ENCODE peak calls at places on chromosomes 11 and 22, in nine cellular contexts. One of them, this sample, is unnamed.

GRCh38 chr11:69636870-69637600 is 3.9 kb upstream of the CCND1 start:
- DNase-seq in transverse colon: no peak
- DNase-seq in H1: no peak
- DNase-seq in tibial nerve: no peak
- DNase-seq in adrenal gland: no peak
- DNase-seq in body of pancreas: no peak
- DNase-seq in stomach: no peak
- DNase-seq in upper lobe of left lung: peak
- DNase-seq in spleen: peak
- DNase-seq in this sample: no peak

GRCh38 chr22:50186181-50186731 is 543 bp downstream of the TRABD start:
- DNase-seq in transverse colon: no peak
- DNase-seq in H1: no peak
- DNase-seq in tibial nerve: no peak
- DNase-seq in adrenal gland: no peak
- DNase-seq in body of pancreas: no peak
- DNase-seq in stomach: no peak
- DNase-seq in upper lobe of left lung: peak
- DNase-seq in spleen: peak
- DNase-seq in this sample: no peak

GRCh38 chr11:114180301-114181055 is 115.7 kb upstream of the NNMT start:
- DNase-seq in transverse colon: peak
- DNase-seq in H1: no peak
- DNase-seq in tibial nerve: no peak
- DNase-seq in adrenal gland: no peak
- DNase-seq in body of pancreas: peak
- DNase-seq in stomach: peak
- DNase-seq in upper lobe of left lung: no peak
- DNase-seq in spleen: no peak
- DNase-seq in this sample: peak

GRCh38 chr11:118910309-118911112 is 15.2 kb downstream of the BCL9L start:
- DNase-seq in transverse colon: peak
- DNase-seq in H1: no peak
- DNase-seq in tibial nerve: peak
- DNase-seq in adrenal gland: peak
- DNase-seq in body of pancreas: peak
- DNase-seq in stomach: peak
- DNase-seq in upper lobe of left lung: peak
- DNase-seq in spleen: peak
- DNase-seq in this sample: peak

GRCh38 chr11:131137046-131137445 is 220.8 kb upstream of the SNX19 start:
- DNase-seq in transverse colon: no peak
- DNase-seq in H1: no peak
- DNase-seq in tibial nerve: no peak
- DNase-seq in adrenal gland: no peak
- DNase-seq in body of pancreas: no peak
- DNase-seq in stomach: no peak
- DNase-seq in upper lobe of left lung: no peak
- DNase-seq in spleen: no peak
- DNase-seq in this sample: no peak

GRCh38 chr11:68677432-68677831 is 6.9 kb upstream of the GAL start:
- DNase-seq in transverse colon: no peak
- DNase-seq in H1: peak
- DNase-seq in tibial nerve: no peak
- DNase-seq in adrenal gland: peak
- DNase-seq in body of pancreas: peak
- DNase-seq in stomach: no peak
- DNase-seq in upper lobe of left lung: no peak
- DNase-seq in spleen: no peak
- DNase-seq in this sample: peak

GRCh38 chr11:37124384-37124783 is 526.3 kb upstream of the RAG2 start:
- DNase-seq in transverse colon: no peak
- DNase-seq in H1: no peak
- DNase-seq in tibial nerve: no peak
- DNase-seq in adrenal gland: no peak
- DNase-seq in body of pancreas: no peak
- DNase-seq in stomach: no peak
- DNase-seq in upper lobe of left lung: no peak
- DNase-seq in spleen: no peak
- DNase-seq in this sample: no peak

GRCh38 chr11:21861314-21861713 is 331.6 kb upstream of the ANO5 start:
- DNase-seq in transverse colon: no peak
- DNase-seq in H1: no peak
- DNase-seq in tibial nerve: no peak
- DNase-seq in adrenal gland: no peak
- DNase-seq in body of pancreas: no peak
- DNase-seq in stomach: no peak
- DNase-seq in upper lobe of left lung: no peak
- DNase-seq in spleen: no peak
- DNase-seq in this sample: no peak

GRCh38 chr11:100892886-100893285 is 205.8 kb downstream of the ARHGAP42 start:
- DNase-seq in transverse colon: no peak
- DNase-seq in H1: no peak
- DNase-seq in tibial nerve: no peak
- DNase-seq in adrenal gland: no peak
- DNase-seq in body of pancreas: no peak
- DNase-seq in stomach: no peak
- DNase-seq in upper lobe of left lung: no peak
- DNase-seq in spleen: no peak
- DNase-seq in this sample: no peak

GRCh38 chr11:6405837-6406236 is 13.1 kb downstream of the APBB1 start:
- DNase-seq in transverse colon: no peak
- DNase-seq in H1: no peak
- DNase-seq in tibial nerve: no peak
- DNase-seq in adrenal gland: no peak
- DNase-seq in body of pancreas: no peak
- DNase-seq in stomach: no peak
- DNase-seq in upper lobe of left lung: no peak
- DNase-seq in spleen: no peak
- DNase-seq in this sample: no peak

GRCh38 chr11:62140302-62141110 is 16.7 kb downstream of the INCENP start:
- DNase-seq in transverse colon: no peak
- DNase-seq in H1: no peak
- DNase-seq in tibial nerve: no peak
- DNase-seq in adrenal gland: no peak
- DNase-seq in body of pancreas: no peak
- DNase-seq in stomach: peak
- DNase-seq in upper lobe of left lung: no peak
- DNase-seq in spleen: peak
- DNase-seq in this sample: no peak

GRCh38 chr22:17191163-17191562 is 28.1 kb downstream of the ADA2 start:
- DNase-seq in transverse colon: no peak
- DNase-seq in H1: no peak
- DNase-seq in tibial nerve: no peak
- DNase-seq in adrenal gland: no peak
- DNase-seq in body of pancreas: no peak
- DNase-seq in stomach: no peak
- DNase-seq in upper lobe of left lung: no peak
- DNase-seq in spleen: no peak
- DNase-seq in this sample: no peak

GRCh38 chr11:125968363-125968762 is 22.5 kb downstream of the VSIG10L2 start:
- DNase-seq in transverse colon: no peak
- DNase-seq in H1: no peak
- DNase-seq in tibial nerve: no peak
- DNase-seq in adrenal gland: no peak
- DNase-seq in body of pancreas: no peak
- DNase-seq in stomach: no peak
- DNase-seq in upper lobe of left lung: no peak
- DNase-seq in spleen: no peak
- DNase-seq in this sample: no peak

GRCh38 chr11:125971618-125972017 is 25.8 kb downstream of the VSIG10L2 start:
- DNase-seq in transverse colon: no peak
- DNase-seq in H1: no peak
- DNase-seq in tibial nerve: no peak
- DNase-seq in adrenal gland: no peak
- DNase-seq in body of pancreas: no peak
- DNase-seq in stomach: no peak
- DNase-seq in upper lobe of left lung: no peak
- DNase-seq in spleen: no peak
- DNase-seq in this sample: no peak

DNA sequence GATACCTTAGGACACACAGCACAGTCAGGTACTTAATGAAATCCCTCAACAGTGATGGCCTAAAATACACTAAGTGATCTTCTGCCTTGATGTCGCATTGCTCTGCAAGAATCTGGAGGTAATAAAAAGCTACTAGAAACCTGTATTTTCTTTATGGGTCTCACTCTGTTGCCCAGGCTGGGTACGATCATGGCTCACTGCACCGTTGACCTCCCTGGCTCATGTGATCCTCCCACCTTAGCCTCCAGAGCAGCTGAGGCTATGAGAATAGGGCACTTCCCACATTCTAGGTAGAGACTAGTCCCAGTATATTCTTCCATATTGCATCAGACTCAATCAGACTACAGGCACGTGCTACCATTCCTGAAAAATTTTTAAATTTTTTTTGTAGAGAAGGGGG is 21.7 kb downstream of the VSIG10L2 start:
- DNase-seq in transverse colon: no peak
- DNase-seq in H1: no peak
- DNase-seq in tibial nerve: no peak
- DNase-seq in adrenal gland: no peak
- DNase-seq in body of pancreas: no peak
- DNase-seq in stomach: no peak
- DNase-seq in upper lobe of left lung: no peak
- DNase-seq in spleen: no peak
- DNase-seq in this sample: no peak
- TF ChIP-seq POLR2A in transverse colon: no peak
- TF ChIP-seq POLR2A in H1: no peak
- TF ChIP-seq POLR2A in tibial nerve: no peak
- TF ChIP-seq POLR2A in adrenal gland: no peak
- TF ChIP-seq POLR2A in body of pancreas: no peak
- TF ChIP-seq POLR2A in stomach: no peak
- TF ChIP-seq POLR2A in upper lobe of left lung: no peak
- TF ChIP-seq POLR2A in spleen: no peak
- TF ChIP-seq POLR2A in this sample: no peak

DNA sequence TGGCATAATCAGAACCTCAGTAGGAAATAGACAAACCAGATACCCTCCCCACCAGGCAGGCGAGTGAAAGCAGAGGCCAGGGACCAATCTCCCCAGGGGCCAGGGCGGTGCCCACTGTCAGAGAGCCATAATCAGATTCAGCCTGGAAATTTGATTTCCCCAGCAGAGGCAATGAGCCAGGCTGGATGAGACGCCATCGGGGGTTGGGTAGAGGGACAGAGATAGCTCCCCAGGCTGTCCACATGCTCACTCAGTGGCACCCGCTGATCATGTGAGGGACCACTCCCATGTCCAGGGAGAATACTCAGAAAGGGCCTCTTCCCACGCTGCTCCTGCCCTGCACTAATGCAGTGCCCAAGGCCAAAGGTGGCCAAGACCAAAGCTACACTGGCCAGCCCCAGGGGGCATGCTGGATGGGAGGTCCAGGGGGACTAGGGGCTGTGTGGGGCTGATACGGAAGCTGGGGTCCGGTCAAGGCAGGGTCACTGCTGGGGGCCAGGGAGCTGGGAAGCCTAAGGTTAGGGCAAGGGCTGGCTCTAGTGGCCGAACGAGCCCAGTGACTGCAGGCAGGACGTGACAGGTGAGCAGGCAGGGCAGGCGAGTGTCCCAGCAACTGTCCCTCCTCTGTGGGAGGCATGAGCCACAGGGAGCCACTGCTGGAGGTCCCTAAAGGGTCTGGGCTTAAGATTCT is 19.8 kb downstream of the ARVCF start:
- DNase-seq in transverse colon: no peak
- DNase-seq in H1: no peak
- DNase-seq in tibial nerve: no peak
- DNase-seq in adrenal gland: no peak
- DNase-seq in body of pancreas: no peak
- DNase-seq in stomach: no peak
- DNase-seq in upper lobe of left lung: peak
- DNase-seq in spleen: peak
- DNase-seq in this sample: peak
- TF ChIP-seq POLR2A in transverse colon: no peak
- TF ChIP-seq POLR2A in H1: no peak
- TF ChIP-seq POLR2A in tibial nerve: no peak
- TF ChIP-seq POLR2A in adrenal gland: no peak
- TF ChIP-seq POLR2A in body of pancreas: no peak
- TF ChIP-seq POLR2A in stomach: no peak
- TF ChIP-seq POLR2A in upper lobe of left lung: no peak
- TF ChIP-seq POLR2A in spleen: no peak
- TF ChIP-seq POLR2A in this sample: no peak

GRCh38 chr11:124122123-124122522 is 6.9 kb downstream of the VWA5A start:
- DNase-seq in transverse colon: no peak
- DNase-seq in H1: no peak
- DNase-seq in tibial nerve: no peak
- DNase-seq in adrenal gland: no peak
- DNase-seq in body of pancreas: no peak
- DNase-seq in stomach: no peak
- DNase-seq in upper lobe of left lung: no peak
- DNase-seq in spleen: no peak
- DNase-seq in this sample: no peak
- TF ChIP-seq POLR2A in transverse colon: no peak
- TF ChIP-seq POLR2A in H1: no peak
- TF ChIP-seq POLR2A in tibial nerve: no peak
- TF ChIP-seq POLR2A in adrenal gland: no peak
- TF ChIP-seq POLR2A in body of pancreas: no peak
- TF ChIP-seq POLR2A in stomach: no peak
- TF ChIP-seq POLR2A in upper lobe of left lung: no peak
- TF ChIP-seq POLR2A in spleen: no peak
- TF ChIP-seq POLR2A in this sample: no peak

GRCh38 chr22:39535302-39535805 is 2.8 kb upstream of the RPS19BP1 start:
- DNase-seq in transverse colon: no peak
- DNase-seq in H1: no peak
- DNase-seq in tibial nerve: no peak
- DNase-seq in adrenal gland: no peak
- DNase-seq in body of pancreas: no peak
- DNase-seq in stomach: no peak
- DNase-seq in upper lobe of left lung: peak
- DNase-seq in spleen: no peak
- DNase-seq in this sample: no peak
- TF ChIP-seq POLR2A in transverse colon: no peak
- TF ChIP-seq POLR2A in H1: no peak
- TF ChIP-seq POLR2A in tibial nerve: no peak
- TF ChIP-seq POLR2A in adrenal gland: no peak
- TF ChIP-seq POLR2A in body of pancreas: no peak
- TF ChIP-seq POLR2A in stomach: no peak
- TF ChIP-seq POLR2A in upper lobe of left lung: no peak
- TF ChIP-seq POLR2A in spleen: no peak
- TF ChIP-seq POLR2A in this sample: no peak

GRCh38 chr11:108037211-108037610 is 28.5 kb downstream of the CUL5 start:
- DNase-seq in transverse colon: no peak
- DNase-seq in H1: no peak
- DNase-seq in tibial nerve: no peak
- DNase-seq in adrenal gland: peak
- DNase-seq in body of pancreas: no peak
- DNase-seq in stomach: no peak
- DNase-seq in upper lobe of left lung: no peak
- DNase-seq in spleen: no peak
- DNase-seq in this sample: no peak
- TF ChIP-seq POLR2A in transverse colon: no peak
- TF ChIP-seq POLR2A in H1: no peak
- TF ChIP-seq POLR2A in tibial nerve: no peak
- TF ChIP-seq POLR2A in adrenal gland: no peak
- TF ChIP-seq POLR2A in body of pancreas: no peak
- TF ChIP-seq POLR2A in stomach: no peak
- TF ChIP-seq POLR2A in upper lobe of left lung: no peak
- TF ChIP-seq POLR2A in spleen: no peak
- TF ChIP-seq POLR2A in this sample: no peak

GRCh38 chr11:47390084-47390760 is 11.9 kb upstream of the SPI1 start:
- DNase-seq in transverse colon: no peak
- DNase-seq in H1: no peak
- DNase-seq in tibial nerve: no peak
- DNase-seq in adrenal gland: no peak
- DNase-seq in body of pancreas: no peak
- DNase-seq in stomach: no peak
- DNase-seq in upper lobe of left lung: no peak
- DNase-seq in spleen: peak
- DNase-seq in this sample: no peak
- TF ChIP-seq POLR2A in transverse colon: no peak
- TF ChIP-seq POLR2A in H1: no peak
- TF ChIP-seq POLR2A in tibial nerve: no peak
- TF ChIP-seq POLR2A in adrenal gland: no peak
- TF ChIP-seq POLR2A in body of pancreas: no peak
- TF ChIP-seq POLR2A in stomach: no peak
- TF ChIP-seq POLR2A in upper lobe of left lung: no peak
- TF ChIP-seq POLR2A in spleen: no peak
- TF ChIP-seq POLR2A in this sample: no peak

This sample was measured in right lobe of liver.